ENCODE peak calls at places on chromosomes 16 and 17, in eight cellular contexts. O is NCI-H345; V is nephron progenitor cell; U is RCC 7860; Y is left ventricle myocardium inferior; N is SK-MEL-5; P is activated T-helper 1 cell treated with anti-CD3 and anti-CD28 coated beads, Interleukin-2, amount 50 U/mL, for 16 hours; X is kidney. F is an unnamed sample.
A peak's percentile ranks its signal among the peaks of the same experiment; 100 is the strongest.

GRCh38 chr17:74024871-74025531 is 178.5 kb upstream of the RPL38 start:
- DNase-seq in O (no peak), V (peak; percentile 37), U (no peak), Y (no peak), N (peak; percentile 47), P (no peak), X (no peak), F (peak; percentile 8)

GRCh38 chr17:10727192-10727591 is 2.6 kb downstream of the TMEM220 start:
- DNase-seq in O (no peak), V (no peak), U (peak; percentile 5), Y (no peak), N (no peak), P (no peak), X (no peak), F (no peak)

GRCh38 chr17:2776589-2777241 is 19.5 kb upstream of the RAP1GAP2 start:
- DNase-seq in O (peak; percentile 66), V (peak; percentile 82), U (no peak), Y (no peak), N (no peak), P (no peak), X (no peak), F (no peak)

GRCh38 chr17:82863646-82863940 is 23.8 kb upstream of the ZNF750 start:
- DNase-seq in O (no peak), V (no peak), U (no peak), Y (no peak), N (no peak), P (no peak), X (no peak), F (peak; percentile 45)

GRCh38 chr17:16866436-16866835 is 105.5 kb downstream of the TNFRSF13B start:
- DNase-seq in O (no peak), V (no peak), U (no peak), Y (no peak), N (no peak), P (no peak), X (no peak), F (no peak)

GRCh38 chr17:10309003-10309974 is 63.5 kb downstream of the MYH13 start:
- DNase-seq in O (no peak), V (no peak), U (no peak), Y (no peak), N (no peak), P (no peak), X (no peak), F (no peak)

GRCh38 chr16:79093554-79093967 is 507.0 kb downstream of the MAF start:
- DNase-seq in O (no peak), V (no peak), U (no peak), Y (no peak), N (no peak), P (peak; percentile 8), X (no peak), F (peak; percentile 66)

GRCh38 chr17:30950669-30951399 is 20.0 kb upstream of the RNF135 start:
- DNase-seq in O (peak; percentile 90), V (no peak), U (peak; percentile 87), Y (peak; percentile 72), N (no peak), P (no peak), X (peak; percentile 85), F (peak; percentile 91)

GRCh38 chr17:14310584-14310983 is 9.7 kb downstream of the HS3ST3B1 start:
- DNase-seq in O (no peak), V (no peak), U (no peak), Y (peak; percentile 25), N (no peak), P (no peak), X (no peak), F (no peak)

GRCh38 chr16:54657709-54658102 is 273.0 kb upstream of the IRX5 start:
- DNase-seq in O (no peak), V (no peak), U (no peak), Y (no peak), N (no peak), P (no peak), X (no peak), F (no peak)

GRCh38 chr17:79651751-79652150 is 40.9 kb upstream of the RBFOX3 start:
- DNase-seq in O (no peak), V (no peak), U (no peak), Y (no peak), N (no peak), P (no peak), X (no peak), F (no peak)

GRCh38 chr16:3789375-3790067 is 72.2 kb upstream of the TRAP1 start:
- DNase-seq in O (no peak), V (no peak), U (no peak), Y (no peak), N (no peak), P (no peak), X (no peak), F (no peak)

GRCh38 chr17:42042598-42043319 is 7.6 kb downstream of the C17orf113 start:
- DNase-seq in O (no peak), V (no peak), U (no peak), Y (no peak), N (no peak), P (no peak), X (no peak), F (no peak)

GRCh38 chr16:83994087-83994486 is 26.0 kb downstream of the NECAB2 start:
- DNase-seq in O (no peak), V (no peak), U (peak; percentile 37), Y (no peak), N (peak; percentile 22), P (no peak), X (no peak), F (no peak)

F was measured in aorta.